ENCODE peak calls at places on chromosome 14, in ten cellular contexts. J, K, C, P, Q, Z, V, O, A and Y are unnamed samples.
A peak's percentile ranks its signal among the peaks of the same experiment; 100 is the strongest.

GRCh38 chr14:36716614-36717184 is 55.0 kb downstream of the PAX9 start:
- DNase-seq in P (no peak), J (no peak), K (no peak), A (no peak), O (no peak), C (no peak), V (no peak), Z (no peak), Q (no peak), Y (no peak)

GRCh38 chr14:58805605-58806358 is 168.0 kb downstream of the DACT1 start:
- DNase-seq in O (peak; percentile 46), C (peak; percentile 40), Z (no peak), Q (peak; percentile 63), V (no peak), J (peak; percentile 59), K (no peak), A (no peak), P (no peak), Y (no peak)

GRCh38 chr14:86999076-86999475 is 993.9 kb downstream of the GALC start:
- DNase-seq in O (no peak), A (no peak), Z (no peak), C (no peak), J (no peak), K (no peak), V (no peak), Q (no peak), P (peak; percentile 29), Y (no peak)

GRCh38 chr14:104169765-104170113 is 31.4 kb downstream of the KIF26A start:
- DNase-seq in A (no peak), V (no peak), Z (no peak), O (no peak), C (no peak), P (no peak), K (peak; percentile 54), J (no peak), Q (no peak), Y (no peak)

GRCh38 chr14:104973215-104974145 is 4.7 kb downstream of the AHNAK2 start:
- DNase-seq in K (peak; percentile 70), P (peak; percentile 84), Q (peak; percentile 95), A (no peak), Z (no peak), J (peak; percentile 93), O (peak; percentile 91), C (peak; percentile 90), V (no peak), Y (peak; percentile 50)

GRCh38 chr14:63134801-63135200 is 69.4 kb upstream of the RHOJ start:
- DNase-seq in O (peak; percentile 15), A (no peak), Z (no peak), P (no peak), V (no peak), Q (peak; percentile 62), C (peak; percentile 2), K (no peak), J (peak; percentile 1), Y (no peak)

GRCh38 chr14:92753250-92753649 is 4.8 kb upstream of the LGMN start:
- DNase-seq in C (no peak), V (no peak), K (no peak), Z (no peak), J (no peak), O (no peak), Q (no peak), A (no peak), P (no peak), Y (no peak)

GRCh38 chr14:96594961-96595360 is 92.8 kb downstream of the PAPOLA start:
- DNase-seq in Q (no peak), V (no peak), P (no peak), A (no peak), O (peak; percentile 60), K (no peak), J (no peak), Z (no peak), C (peak; percentile 81), Y (no peak)

GRCh38 chr14:22510527-22511110 is 78.4 kb downstream of the DAD1 start:
- DNase-seq in A (no peak), V (no peak), O (peak; percentile 28), Z (no peak), P (peak; percentile 82), J (no peak), Q (peak; percentile 52), K (no peak), C (peak; percentile 34), Y (no peak)

GRCh38 chr14:28298156-28298555 is 468.4 kb upstream of the FOXG1 start:
- DNase-seq in P (no peak), C (no peak), V (no peak), K (no peak), A (no peak), Q (no peak), J (peak; percentile 42), O (no peak), Z (no peak), Y (no peak)

GRCh38 chr14:94768521-94769412 is 1.1 kb downstream of the GSC start:
- DNase-seq in J (no peak), C (no peak), Q (no peak), K (peak; percentile 38), A (no peak), V (no peak), P (no peak), O (no peak), Z (no peak), Y (no peak)

GRCh38 chr14:101947577-101947903 is 16.8 kb upstream of the DYNC1H1 start:
- DNase-seq in V (no peak), Z (no peak), J (peak; percentile 19), P (no peak), K (no peak), Q (no peak), A (no peak), O (no peak), C (no peak), Y (no peak)

GRCh38 chr14:38389666-38390065 is 133.8 kb upstream of the CLEC14A start:
- DNase-seq in Z (no peak), J (no peak), C (no peak), K (no peak), Q (peak; percentile 64), O (no peak), A (no peak), P (peak; percentile 65), V (no peak), Y (no peak)